ENCODE peak calls at places on chromosomes 7 and 10, in four cellular contexts. N, D, A and K are unnamed samples. For H3K27me3, the result is how much of the 10 kb centered on the place peaks cover.

GRCh38 chr7:103073989-103074518 is 542 bp downstream of the FBXL13 start:
- DNase-seq in N (peak), D (no peak), A (no peak), K (no peak)

GRCh38 chr7:144391823-144392255 is 11.7 kb downstream of the NOBOX start:
- DNase-seq in N (no peak), D (peak), A (peak), K (peak)

GRCh38 chr7:158547817-158548216 is 39.8 kb downstream of the PTPRN2 start:
- DNase-seq in N (no peak), D (no peak), A (no peak), K (no peak)

GRCh38 chr7:11706666-11707605 is 125.1 kb downstream of the THSD7A start:
- DNase-seq in N (peak), D (no peak), A (no peak), K (no peak)

GRCh38 chr7:93882481-93882880 is 8.1 kb downstream of the TFPI2 start:
- DNase-seq in N (no peak), D (no peak), A (no peak), K (no peak)

GRCh38 chr7:35035511-35035921 is 1.8 kb downstream of the DPY19L1 start:
- DNase-seq in N (peak), D (peak), A (peak), K (peak)

GRCh38 chr10:62025901-62026879 is 124.7 kb downstream of the ARID5B start:
- DNase-seq in N (no peak), D (no peak), A (no peak), K (no peak)

GRCh38 chr7:20064974-20065862 is 152.0 kb downstream of the MACC1 start:
- DNase-seq in N (no peak), D (peak), A (peak), K (no peak)

GRCh38 chr10:97914837-97915211 is 65.2 kb downstream of the GOLGA7B start:
- DNase-seq in N (peak), D (peak), A (peak), K (peak)

GRCh38 chr7:100476108-100476780 is 2.8 kb downstream of the TSC22D4 start:
- DNase-seq in N (no peak), D (no peak), A (peak), K (no peak)

GRCh38 chr7:44062903-44063295 is 2.5 kb downstream of the PGAM2 start:
- DNase-seq in N (peak), D (no peak), A (no peak), K (no peak)

GRCh38 chr7:3285652-3286051 is 15.4 kb upstream of the SDK1 start:
- DNase-seq in N (no peak), D (no peak), A (no peak), K (no peak)

GRCh38 chr7:156609010-156609877 is 31.3 kb upstream of the RNF32 start:
- DNase-seq in N (peak), D (no peak), A (no peak), K (no peak)

GRCh38 chr7:1742555-1743303 is 72.7 kb downstream of the ELFN1 start:
- DNase-seq in N (peak), D (no peak), A (peak), K (peak)

GRCh38 chr7:1743481-1744230 is 73.6 kb downstream of the ELFN1 start:
- DNase-seq in N (no peak), D (no peak), A (no peak), K (no peak)

GRCh38 chr7:1745576-1746490 is 75.8 kb downstream of the ELFN1 start:
- DNase-seq in N (no peak), D (no peak), A (no peak), K (no peak)

GRCh38 chr7:1745018-1745532 is 75.0 kb downstream of the ELFN1 start:
- DNase-seq in N (no peak), D (no peak), A (no peak), K (no peak)

GRCh38 chr7:1744296-1745017 is 74.4 kb downstream of the ELFN1 start:
- DNase-seq in N (no peak), D (no peak), A (no peak), K (no peak)
- H3K4me3 ChIP-seq in N (no peak), D (no peak), A (no peak), K (no peak)

DNA sequence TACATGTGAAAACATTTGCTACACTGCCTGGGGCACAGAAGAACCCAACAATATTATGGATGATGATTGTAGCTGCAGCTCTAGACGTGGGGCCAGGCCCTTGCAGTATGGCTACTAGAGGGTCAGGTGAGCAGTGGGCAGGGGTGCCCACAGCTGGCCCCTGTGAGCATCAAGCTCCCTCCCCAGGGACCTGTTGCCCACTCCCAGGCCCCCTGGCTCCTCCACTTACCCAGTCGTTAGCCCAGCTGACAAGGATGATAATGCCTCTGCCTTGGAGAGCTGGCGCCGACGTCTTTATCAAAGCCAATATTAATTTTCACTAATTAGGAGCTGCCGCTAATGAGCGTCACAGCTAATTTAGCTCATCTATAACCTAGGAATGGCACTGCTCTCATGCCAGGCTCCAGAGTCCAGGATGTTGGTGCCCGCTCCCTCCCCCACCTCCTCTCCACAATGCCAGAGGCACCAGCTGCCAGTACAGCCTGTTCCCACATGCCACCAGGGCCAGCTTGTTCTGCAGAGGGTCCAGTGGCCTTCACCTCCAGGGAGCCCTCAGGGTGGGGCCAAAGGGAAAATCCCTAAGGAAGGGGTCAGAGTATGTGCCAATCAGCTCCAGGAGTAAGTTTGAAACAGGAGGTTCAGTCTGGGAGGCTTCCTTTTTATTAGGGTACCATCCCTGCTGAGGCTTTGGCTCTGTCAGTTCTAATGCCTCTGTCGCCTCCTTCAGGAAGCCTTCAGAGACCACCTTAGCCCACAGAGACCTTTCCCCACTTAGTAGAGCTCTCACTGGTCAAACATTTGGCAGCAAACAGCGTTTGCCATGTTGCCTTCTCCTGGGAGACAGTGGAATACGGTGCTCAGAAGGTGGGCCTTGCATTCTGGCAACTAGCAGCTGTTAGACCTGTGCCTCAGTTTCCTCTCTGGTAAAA is 77.2 kb downstream of the CDH23 start:
- DNase-seq in N (no peak), D (no peak), A (no peak), K (no peak)
- H3K27me3 ChIP-seq in N (under half), D (half or more), A (under half), K (under half)

GRCh38 chr10:5896208-5896607 is 6.2 kb downstream of the FBH1 start:
- DNase-seq in N (no peak), D (no peak), A (no peak), K (no peak)
- H3K27ac ChIP-seq in N (no peak), D (peak), A (peak), K (peak)

GRCh38 chr10:660413-660979 is 29.0 kb downstream of the DIP2C start:
- DNase-seq in N (no peak), D (peak), A (no peak), K (no peak)

GRCh38 chr10:660980-661890 is 28.2 kb downstream of the DIP2C start:
- DNase-seq in N (peak), D (no peak), A (no peak), K (no peak)

GRCh38 chr10:661891-662605 is 27.4 kb downstream of the DIP2C start:
- DNase-seq in N (peak), D (no peak), A (no peak), K (no peak)

GRCh38 chr10:656883-657282 is 32.6 kb downstream of the DIP2C start:
- DNase-seq in N (no peak), D (no peak), A (no peak), K (no peak)

DNA sequence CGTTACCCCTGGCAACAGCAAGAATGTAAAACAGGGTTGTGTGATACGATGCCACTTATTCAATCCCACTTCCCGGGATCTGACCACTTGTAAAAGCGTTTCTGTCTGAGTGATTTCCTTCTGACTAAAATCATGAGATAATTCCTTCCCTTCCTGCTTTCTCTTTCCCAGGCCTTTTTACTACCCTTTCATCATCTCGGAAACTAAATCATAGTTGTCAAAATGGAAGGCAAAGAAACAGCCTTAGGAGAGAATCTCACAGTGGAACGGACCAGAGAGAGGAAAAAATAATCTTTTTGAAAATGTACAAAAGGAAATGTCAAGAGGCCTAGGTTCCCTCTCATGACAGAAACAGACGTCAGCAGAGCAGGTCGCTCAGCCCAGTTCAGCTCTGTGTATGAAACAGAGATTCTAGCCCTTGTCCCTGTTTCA is 29.7 kb downstream of the DIP2C start:
- DNase-seq in N (no peak), D (peak), A (no peak), K (no peak)
- H3K4me3 ChIP-seq in N (no peak), D (peak), A (no peak), K (no peak)

GRCh38 chr7:27111753-27112277 is 9.3 kb upstream of the HOXA2 start:
- DNase-seq in N (no peak), D (no peak), A (no peak), K (no peak)
- H3K27me3 ChIP-seq in N (under half), D (under half), A (half or more), K (under half)

GRCh38 chr10:58854811-58855210 is 321.6 kb upstream of the PHYHIPL start:
- DNase-seq in N (no peak), D (no peak), A (no peak), K (no peak)
- H3K27ac ChIP-seq in N (no peak), D (no peak), A (no peak), K (no peak)

GRCh38 chr7:27160147-27160545 is 3.7 kb upstream of the HOXA7 start:
- DNase-seq in N (peak), D (no peak), A (no peak), K (no peak)
- H3K4me3 ChIP-seq in N (peak), D (peak), A (peak), K (no peak)